ENCODE peak calls at places on chromosomes 6 and 20, in ten cellular contexts. One of them, this sample, is unnamed.

GRCh38 chr20:19975901-19976300 is 41.3 kb upstream of the NAA20 start:
- DNase-seq in smooth muscle cell of the brain vasculature: no peak
- DNase-seq in GM23248: peak
- DNase-seq in heart left ventricle: no peak
- DNase-seq in cerebellar cortex: no peak
- DNase-seq in neuronal stem cell: no peak
- DNase-seq in amygdala: no peak
- DNase-seq in stimulated activated CD8-positive, alpha-beta memory T cell treated with anti-CD3 and anti-CD28 coated beads, Interleukin-12 subunit alpha, Interleukin-12 subunit beta, amount 100 ng/mL, for 4 hours: no peak
- DNase-seq in GM04503: no peak
- DNase-seq in brain microvascular endothelial cell: no peak
- DNase-seq in this sample: no peak

GRCh38 chr6:132140150-132140549 is 189.0 kb upstream of the CCN2 start:
- DNase-seq in GM04503: no peak
- DNase-seq in heart left ventricle: no peak
- DNase-seq in cerebellar cortex: no peak
- DNase-seq in amygdala: no peak
- DNase-seq in stimulated activated CD8-positive, alpha-beta memory T cell treated with anti-CD3 and anti-CD28 coated beads, Interleukin-12 subunit alpha, Interleukin-12 subunit beta, amount 100 ng/mL, for 4 hours: no peak
- DNase-seq in neuronal stem cell: no peak
- DNase-seq in brain microvascular endothelial cell: no peak
- DNase-seq in GM23248: no peak
- DNase-seq in smooth muscle cell of the brain vasculature: no peak
- DNase-seq in this sample: no peak

GRCh38 chr6:78867370-78868040 is at the start of gene IRAK1BP1:
- DNase-seq in smooth muscle cell of the brain vasculature: peak
- DNase-seq in stimulated activated CD8-positive, alpha-beta memory T cell treated with anti-CD3 and anti-CD28 coated beads, Interleukin-12 subunit alpha, Interleukin-12 subunit beta, amount 100 ng/mL, for 4 hours: peak
- DNase-seq in brain microvascular endothelial cell: peak
- DNase-seq in GM23248: peak
- DNase-seq in cerebellar cortex: peak
- DNase-seq in neuronal stem cell: peak
- DNase-seq in amygdala: peak
- DNase-seq in GM04503: peak
- DNase-seq in heart left ventricle: peak
- DNase-seq in this sample: peak

GRCh38 chr20:7770578-7770977 is 169.7 kb downstream of the HAO1 start:
- DNase-seq in heart left ventricle: peak
- DNase-seq in cerebellar cortex: no peak
- DNase-seq in neuronal stem cell: no peak
- DNase-seq in brain microvascular endothelial cell: peak
- DNase-seq in GM04503: no peak
- DNase-seq in GM23248: no peak
- DNase-seq in stimulated activated CD8-positive, alpha-beta memory T cell treated with anti-CD3 and anti-CD28 coated beads, Interleukin-12 subunit alpha, Interleukin-12 subunit beta, amount 100 ng/mL, for 4 hours: no peak
- DNase-seq in amygdala: no peak
- DNase-seq in smooth muscle cell of the brain vasculature: peak
- DNase-seq in this sample: no peak

GRCh38 chr20:62874745-62875344 is 13.2 kb upstream of the TCFL5 start:
- DNase-seq in stimulated activated CD8-positive, alpha-beta memory T cell treated with anti-CD3 and anti-CD28 coated beads, Interleukin-12 subunit alpha, Interleukin-12 subunit beta, amount 100 ng/mL, for 4 hours: no peak
- DNase-seq in GM23248: no peak
- DNase-seq in GM04503: no peak
- DNase-seq in neuronal stem cell: no peak
- DNase-seq in cerebellar cortex: peak
- DNase-seq in heart left ventricle: no peak
- DNase-seq in amygdala: no peak
- DNase-seq in brain microvascular endothelial cell: no peak
- DNase-seq in smooth muscle cell of the brain vasculature: no peak
- DNase-seq in this sample: no peak

GRCh38 chr6:157711060-157711459 is 112.0 kb upstream of the SNX9 start:
- DNase-seq in smooth muscle cell of the brain vasculature: no peak
- DNase-seq in amygdala: no peak
- DNase-seq in brain microvascular endothelial cell: no peak
- DNase-seq in GM04503: no peak
- DNase-seq in neuronal stem cell: no peak
- DNase-seq in cerebellar cortex: no peak
- DNase-seq in GM23248: peak
- DNase-seq in stimulated activated CD8-positive, alpha-beta memory T cell treated with anti-CD3 and anti-CD28 coated beads, Interleukin-12 subunit alpha, Interleukin-12 subunit beta, amount 100 ng/mL, for 4 hours: no peak
- DNase-seq in heart left ventricle: no peak
- DNase-seq in this sample: no peak

GRCh38 chr6:313917-314316 is 21.6 kb downstream of the DUSP22 start:
- DNase-seq in heart left ventricle: no peak
- DNase-seq in amygdala: no peak
- DNase-seq in smooth muscle cell of the brain vasculature: no peak
- DNase-seq in stimulated activated CD8-positive, alpha-beta memory T cell treated with anti-CD3 and anti-CD28 coated beads, Interleukin-12 subunit alpha, Interleukin-12 subunit beta, amount 100 ng/mL, for 4 hours: no peak
- DNase-seq in neuronal stem cell: no peak
- DNase-seq in brain microvascular endothelial cell: no peak
- DNase-seq in GM23248: no peak
- DNase-seq in GM04503: no peak
- DNase-seq in cerebellar cortex: no peak
- DNase-seq in this sample: no peak

GRCh38 chr6:46015119-46015968 is at the start of gene CLIC5:
- DNase-seq in amygdala: no peak
- DNase-seq in GM23248: no peak
- DNase-seq in neuronal stem cell: no peak
- DNase-seq in GM04503: no peak
- DNase-seq in smooth muscle cell of the brain vasculature: no peak
- DNase-seq in heart left ventricle: peak
- DNase-seq in brain microvascular endothelial cell: no peak
- DNase-seq in cerebellar cortex: no peak
- DNase-seq in stimulated activated CD8-positive, alpha-beta memory T cell treated with anti-CD3 and anti-CD28 coated beads, Interleukin-12 subunit alpha, Interleukin-12 subunit beta, amount 100 ng/mL, for 4 hours: no peak
- DNase-seq in this sample: peak

GRCh38 chr6:39059496-39060310 is 11.1 kb downstream of the GLP1R start:
- DNase-seq in GM04503: peak
- DNase-seq in GM23248: peak
- DNase-seq in neuronal stem cell: no peak
- DNase-seq in brain microvascular endothelial cell: no peak
- DNase-seq in stimulated activated CD8-positive, alpha-beta memory T cell treated with anti-CD3 and anti-CD28 coated beads, Interleukin-12 subunit alpha, Interleukin-12 subunit beta, amount 100 ng/mL, for 4 hours: no peak
- DNase-seq in amygdala: no peak
- DNase-seq in smooth muscle cell of the brain vasculature: no peak
- DNase-seq in heart left ventricle: no peak
- DNase-seq in cerebellar cortex: no peak
- DNase-seq in this sample: no peak

GRCh38 chr6:6883011-6883410 is 224.8 kb upstream of the RREB1 start:
- DNase-seq in amygdala: no peak
- DNase-seq in brain microvascular endothelial cell: no peak
- DNase-seq in GM04503: no peak
- DNase-seq in neuronal stem cell: no peak
- DNase-seq in GM23248: no peak
- DNase-seq in smooth muscle cell of the brain vasculature: no peak
- DNase-seq in stimulated activated CD8-positive, alpha-beta memory T cell treated with anti-CD3 and anti-CD28 coated beads, Interleukin-12 subunit alpha, Interleukin-12 subunit beta, amount 100 ng/mL, for 4 hours: no peak
- DNase-seq in heart left ventricle: no peak
- DNase-seq in cerebellar cortex: no peak
- DNase-seq in this sample: no peak

GRCh38 chr6:21769405-21769851 is 175.9 kb downstream of the SOX4 start:
- DNase-seq in stimulated activated CD8-positive, alpha-beta memory T cell treated with anti-CD3 and anti-CD28 coated beads, Interleukin-12 subunit alpha, Interleukin-12 subunit beta, amount 100 ng/mL, for 4 hours: no peak
- DNase-seq in cerebellar cortex: no peak
- DNase-seq in heart left ventricle: peak
- DNase-seq in neuronal stem cell: peak
- DNase-seq in GM04503: peak
- DNase-seq in brain microvascular endothelial cell: peak
- DNase-seq in amygdala: no peak
- DNase-seq in smooth muscle cell of the brain vasculature: peak
- DNase-seq in GM23248: peak
- DNase-seq in this sample: no peak

GRCh38 chr6:77688641-77689040 is 35.8 kb downstream of the MEI4 start:
- DNase-seq in amygdala: no peak
- DNase-seq in stimulated activated CD8-positive, alpha-beta memory T cell treated with anti-CD3 and anti-CD28 coated beads, Interleukin-12 subunit alpha, Interleukin-12 subunit beta, amount 100 ng/mL, for 4 hours: no peak
- DNase-seq in smooth muscle cell of the brain vasculature: no peak
- DNase-seq in brain microvascular endothelial cell: no peak
- DNase-seq in heart left ventricle: no peak
- DNase-seq in GM23248: no peak
- DNase-seq in neuronal stem cell: no peak
- DNase-seq in GM04503: no peak
- DNase-seq in cerebellar cortex: no peak
- DNase-seq in this sample: no peak

GRCh38 chr6:158409451-158409850 is 97.2 kb downstream of the TULP4 start:
- DNase-seq in cerebellar cortex: peak
- DNase-seq in heart left ventricle: no peak
- DNase-seq in neuronal stem cell: no peak
- DNase-seq in GM23248: peak
- DNase-seq in smooth muscle cell of the brain vasculature: no peak
- DNase-seq in brain microvascular endothelial cell: peak
- DNase-seq in stimulated activated CD8-positive, alpha-beta memory T cell treated with anti-CD3 and anti-CD28 coated beads, Interleukin-12 subunit alpha, Interleukin-12 subunit beta, amount 100 ng/mL, for 4 hours: no peak
- DNase-seq in amygdala: no peak
- DNase-seq in GM04503: no peak
- DNase-seq in this sample: no peak

GRCh38 chr6:10429638-10430427 is 15.0 kb upstream of the TFAP2A start:
- DNase-seq in amygdala: no peak
- DNase-seq in GM23248: peak
- DNase-seq in heart left ventricle: no peak
- DNase-seq in stimulated activated CD8-positive, alpha-beta memory T cell treated with anti-CD3 and anti-CD28 coated beads, Interleukin-12 subunit alpha, Interleukin-12 subunit beta, amount 100 ng/mL, for 4 hours: no peak
- DNase-seq in neuronal stem cell: peak
- DNase-seq in brain microvascular endothelial cell: peak
- DNase-seq in cerebellar cortex: peak
- DNase-seq in smooth muscle cell of the brain vasculature: no peak
- DNase-seq in GM04503: no peak
- DNase-seq in this sample: no peak

GRCh38 chr6:82419859-82420258 is 56.2 kb downstream of the TPBG start:
- DNase-seq in heart left ventricle: no peak
- DNase-seq in smooth muscle cell of the brain vasculature: no peak
- DNase-seq in neuronal stem cell: no peak
- DNase-seq in cerebellar cortex: no peak
- DNase-seq in brain microvascular endothelial cell: no peak
- DNase-seq in GM23248: peak
- DNase-seq in amygdala: no peak
- DNase-seq in GM04503: peak
- DNase-seq in stimulated activated CD8-positive, alpha-beta memory T cell treated with anti-CD3 and anti-CD28 coated beads, Interleukin-12 subunit alpha, Interleukin-12 subunit beta, amount 100 ng/mL, for 4 hours: no peak
- DNase-seq in this sample: no peak

GRCh38 chr20:20549699-20550098 is 162.7 kb downstream of the RALGAPA2 start:
- DNase-seq in GM04503: no peak
- DNase-seq in amygdala: no peak
- DNase-seq in smooth muscle cell of the brain vasculature: no peak
- DNase-seq in heart left ventricle: no peak
- DNase-seq in GM23248: peak
- DNase-seq in stimulated activated CD8-positive, alpha-beta memory T cell treated with anti-CD3 and anti-CD28 coated beads, Interleukin-12 subunit alpha, Interleukin-12 subunit beta, amount 100 ng/mL, for 4 hours: no peak
- DNase-seq in brain microvascular endothelial cell: peak
- DNase-seq in neuronal stem cell: no peak
- DNase-seq in cerebellar cortex: no peak
- DNase-seq in this sample: no peak

GRCh38 chr6:157951828-157952227 is 29.8 kb upstream of the SYNJ2 start:
- DNase-seq in cerebellar cortex: no peak
- DNase-seq in stimulated activated CD8-positive, alpha-beta memory T cell treated with anti-CD3 and anti-CD28 coated beads, Interleukin-12 subunit alpha, Interleukin-12 subunit beta, amount 100 ng/mL, for 4 hours: no peak
- DNase-seq in GM04503: no peak
- DNase-seq in neuronal stem cell: no peak
- DNase-seq in amygdala: no peak
- DNase-seq in heart left ventricle: no peak
- DNase-seq in GM23248: no peak
- DNase-seq in smooth muscle cell of the brain vasculature: no peak
- DNase-seq in brain microvascular endothelial cell: no peak
- DNase-seq in this sample: no peak

GRCh38 chr6:3915076-3915791 is 66.1 kb downstream of the FAM50B start:
- DNase-seq in GM23248: no peak
- DNase-seq in amygdala: no peak
- DNase-seq in stimulated activated CD8-positive, alpha-beta memory T cell treated with anti-CD3 and anti-CD28 coated beads, Interleukin-12 subunit alpha, Interleukin-12 subunit beta, amount 100 ng/mL, for 4 hours: no peak
- DNase-seq in smooth muscle cell of the brain vasculature: no peak
- DNase-seq in heart left ventricle: no peak
- DNase-seq in brain microvascular endothelial cell: no peak
- DNase-seq in cerebellar cortex: no peak
- DNase-seq in neuronal stem cell: no peak
- DNase-seq in GM04503: no peak
- DNase-seq in this sample: no peak

GRCh38 chr20:11376998-11377397 is 540.7 kb upstream of the BTBD3 start:
- DNase-seq in heart left ventricle: no peak
- DNase-seq in amygdala: no peak
- DNase-seq in cerebellar cortex: no peak
- DNase-seq in brain microvascular endothelial cell: peak
- DNase-seq in neuronal stem cell: no peak
- DNase-seq in smooth muscle cell of the brain vasculature: no peak
- DNase-seq in GM23248: peak
- DNase-seq in stimulated activated CD8-positive, alpha-beta memory T cell treated with anti-CD3 and anti-CD28 coated beads, Interleukin-12 subunit alpha, Interleukin-12 subunit beta, amount 100 ng/mL, for 4 hours: no peak
- DNase-seq in GM04503: no peak
- DNase-seq in this sample: no peak

GRCh38 chr20:40703981-40704530 is 15.0 kb upstream of the MAFB start:
- DNase-seq in brain microvascular endothelial cell: no peak
- DNase-seq in stimulated activated CD8-positive, alpha-beta memory T cell treated with anti-CD3 and anti-CD28 coated beads, Interleukin-12 subunit alpha, Interleukin-12 subunit beta, amount 100 ng/mL, for 4 hours: no peak
- DNase-seq in heart left ventricle: no peak
- DNase-seq in cerebellar cortex: no peak
- DNase-seq in GM23248: no peak
- DNase-seq in GM04503: no peak
- DNase-seq in amygdala: no peak
- DNase-seq in neuronal stem cell: no peak
- DNase-seq in smooth muscle cell of the brain vasculature: no peak
- DNase-seq in this sample: no peak

GRCh38 chr6:132161283-132161682 is 210.1 kb upstream of the CCN2 start:
- DNase-seq in stimulated activated CD8-positive, alpha-beta memory T cell treated with anti-CD3 and anti-CD28 coated beads, Interleukin-12 subunit alpha, Interleukin-12 subunit beta, amount 100 ng/mL, for 4 hours: no peak
- DNase-seq in GM04503: peak
- DNase-seq in heart left ventricle: no peak
- DNase-seq in cerebellar cortex: peak
- DNase-seq in neuronal stem cell: peak
- DNase-seq in brain microvascular endothelial cell: peak
- DNase-seq in smooth muscle cell of the brain vasculature: no peak
- DNase-seq in GM23248: peak
- DNase-seq in amygdala: no peak
- DNase-seq in this sample: no peak

GRCh38 chr6:15793826-15794225 is 131.0 kb upstream of the DTNBP1 start:
- DNase-seq in heart left ventricle: no peak
- DNase-seq in GM04503: no peak
- DNase-seq in brain microvascular endothelial cell: no peak
- DNase-seq in cerebellar cortex: no peak
- DNase-seq in amygdala: no peak
- DNase-seq in stimulated activated CD8-positive, alpha-beta memory T cell treated with anti-CD3 and anti-CD28 coated beads, Interleukin-12 subunit alpha, Interleukin-12 subunit beta, amount 100 ng/mL, for 4 hours: no peak
- DNase-seq in GM23248: no peak
- DNase-seq in smooth muscle cell of the brain vasculature: no peak
- DNase-seq in neuronal stem cell: no peak
- DNase-seq in this sample: no peak

GRCh38 chr20:1163105-1163504 is 21.7 kb downstream of the TMEM74B start:
- DNase-seq in neuronal stem cell: no peak
- DNase-seq in heart left ventricle: no peak
- DNase-seq in brain microvascular endothelial cell: no peak
- DNase-seq in smooth muscle cell of the brain vasculature: no peak
- DNase-seq in GM04503: no peak
- DNase-seq in cerebellar cortex: no peak
- DNase-seq in amygdala: no peak
- DNase-seq in stimulated activated CD8-positive, alpha-beta memory T cell treated with anti-CD3 and anti-CD28 coated beads, Interleukin-12 subunit alpha, Interleukin-12 subunit beta, amount 100 ng/mL, for 4 hours: no peak
- DNase-seq in GM23248: no peak
- DNase-seq in this sample: no peak

GRCh38 chr6:27154696-27155095 is 92.8 kb upstream of the PRSS16 start:
- DNase-seq in amygdala: no peak
- DNase-seq in GM04503: no peak
- DNase-seq in brain microvascular endothelial cell: no peak
- DNase-seq in GM23248: no peak
- DNase-seq in smooth muscle cell of the brain vasculature: no peak
- DNase-seq in heart left ventricle: no peak
- DNase-seq in cerebellar cortex: no peak
- DNase-seq in stimulated activated CD8-positive, alpha-beta memory T cell treated with anti-CD3 and anti-CD28 coated beads, Interleukin-12 subunit alpha, Interleukin-12 subunit beta, amount 100 ng/mL, for 4 hours: no peak
- DNase-seq in neuronal stem cell: no peak
- DNase-seq in this sample: no peak

GRCh38 chr20:19944772-19945459 is 72.2 kb upstream of the NAA20 start:
- DNase-seq in heart left ventricle: no peak
- DNase-seq in GM04503: no peak
- DNase-seq in GM23248: peak
- DNase-seq in brain microvascular endothelial cell: peak
- DNase-seq in smooth muscle cell of the brain vasculature: peak
- DNase-seq in cerebellar cortex: no peak
- DNase-seq in amygdala: no peak
- DNase-seq in neuronal stem cell: no peak
- DNase-seq in stimulated activated CD8-positive, alpha-beta memory T cell treated with anti-CD3 and anti-CD28 coated beads, Interleukin-12 subunit alpha, Interleukin-12 subunit beta, amount 100 ng/mL, for 4 hours: no peak
- DNase-seq in this sample: no peak